ENCODE peak calls at places on chromosomes 2 and 18, in four cellular contexts. E is IMR-90, Z is heart left ventricle, O is tibial nerve. I is an unnamed sample.

GRCh38 chr2:239147376-239147775 is 253.4 kb downstream of the HDAC4 start:
- DNase-seq in E (no peak), Z (peak), O (no peak), I (no peak)

GRCh38 chr2:206423147-206423546 is 20.2 kb upstream of the ADAM23 start:
- DNase-seq in E (no peak), Z (no peak), O (no peak), I (no peak)

GRCh38 chr2:136281281-136282117 is 163.6 kb upstream of the CXCR4 start:
- DNase-seq in E (no peak), Z (no peak), O (no peak), I (no peak)

GRCh38 chr2:241636182-241636982 is 576 bp downstream of the THAP4 start:
- DNase-seq in E (peak), Z (peak), O (no peak), I (peak)

GRCh38 chr2:186891219-186891621 is 42.2 kb upstream of the ZSWIM2 start:
- DNase-seq in E (no peak), Z (no peak), O (no peak), I (no peak)

GRCh38 chr2:60331106-60331809 is 222.2 kb downstream of the BCL11A start:
- DNase-seq in E (no peak), Z (no peak), O (no peak), I (no peak)

GRCh38 chr2:226799976-226800940 is 638 bp upstream of the IRS1 start:
- DNase-seq in E (peak), Z (peak), O (no peak), I (no peak)

GRCh38 chr2:226690471-226691024 is 109.1 kb downstream of the IRS1 start:
- DNase-seq in E (peak), Z (peak), O (no peak), I (no peak)

GRCh38 chr2:28150994-28151393 is 241.7 kb upstream of the FOSL2 start:
- DNase-seq in E (no peak), Z (no peak), O (no peak), I (no peak)

GRCh38 chr18:68935686-68936085 is 137.8 kb downstream of the CCDC102B start:
- DNase-seq in E (no peak), Z (no peak), O (no peak), I (no peak)

GRCh38 chr18:79609021-79609461 is 70.6 kb upstream of the CTDP1 start:
- DNase-seq in E (no peak), Z (peak), O (no peak), I (no peak)

GRCh38 chr18:76654536-76654935 is 159.5 kb upstream of the ZNF516 start:
- DNase-seq in E (no peak), Z (no peak), O (no peak), I (no peak)

GRCh38 chr2:108640731-108641130 is 78.6 kb upstream of the RANBP2 start:
- DNase-seq in E (peak), Z (no peak), O (no peak), I (peak)

GRCh38 chr2:201126308-201127127 is 10.6 kb downstream of the CFLAR start:
- DNase-seq in E (peak), Z (no peak), O (no peak), I (no peak)

GRCh38 chr2:72993147-72993546 is 75.8 kb downstream of the EMX1 start:
- DNase-seq in E (peak), Z (no peak), O (no peak), I (peak)

GRCh38 chr18:26894426-26894825 is 28.9 kb upstream of the AQP4 start:
- DNase-seq in E (no peak), Z (no peak), O (no peak), I (no peak)

GRCh38 chr2:101829429-101829828 is 131.9 kb downstream of the MAP4K4 start:
- DNase-seq in E (no peak), Z (no peak), O (no peak), I (no peak)

GRCh38 chr18:50644807-50645206 is 84.9 kb downstream of the MAPK4 start:
- DNase-seq in E (no peak), Z (no peak), O (no peak), I (peak)

GRCh38 chr2:203802277-203803045 is 65.1 kb upstream of the CTLA4 start:
- DNase-seq in E (peak), Z (no peak), O (no peak), I (no peak)

GRCh38 chr2:122166820-122167219 is 411.4 kb downstream of the TSN start:
- DNase-seq in E (no peak), Z (no peak), O (no peak), I (no peak)

GRCh38 chr18:33914399-33914798 is 310.3 kb downstream of the NOL4 start:
- DNase-seq in E (no peak), Z (no peak), O (no peak), I (no peak)

GRCh38 chr18:31633416-31634330 is 42.0 kb downstream of the TTR start:
- DNase-seq in E (no peak), Z (no peak), O (no peak), I (no peak)

GRCh38 chr2:222292113-222292737 is 6.6 kb downstream of the PAX3 start:
- DNase-seq in E (no peak), Z (no peak), O (no peak), I (no peak)

GRCh38 chr2:120176526-120176925 is 46.7 kb downstream of the TMEM185B start:
- DNase-seq in E (no peak), Z (no peak), O (no peak), I (no peak)

GRCh38 chr2:120177973-120178372 is 45.2 kb downstream of the TMEM185B start:
- DNase-seq in E (no peak), Z (no peak), O (no peak), I (no peak)

GRCh38 chr2:120175000-120175581 is 48.1 kb downstream of the TMEM185B start:
- DNase-seq in E (peak), Z (no peak), O (no peak), I (peak)

GRCh38 chr2:120180066-120180465 is 43.1 kb downstream of the TMEM185B start:
- DNase-seq in E (no peak), Z (no peak), O (no peak), I (no peak)

GRCh38 chr2:120177011-120177621 is 46.1 kb downstream of the TMEM185B start:
- DNase-seq in E (no peak), Z (peak), O (no peak), I (no peak)
- TF ChIP-seq POLR2A in E (no peak), Z (no peak), O (no peak), I (no peak)

DNA sequence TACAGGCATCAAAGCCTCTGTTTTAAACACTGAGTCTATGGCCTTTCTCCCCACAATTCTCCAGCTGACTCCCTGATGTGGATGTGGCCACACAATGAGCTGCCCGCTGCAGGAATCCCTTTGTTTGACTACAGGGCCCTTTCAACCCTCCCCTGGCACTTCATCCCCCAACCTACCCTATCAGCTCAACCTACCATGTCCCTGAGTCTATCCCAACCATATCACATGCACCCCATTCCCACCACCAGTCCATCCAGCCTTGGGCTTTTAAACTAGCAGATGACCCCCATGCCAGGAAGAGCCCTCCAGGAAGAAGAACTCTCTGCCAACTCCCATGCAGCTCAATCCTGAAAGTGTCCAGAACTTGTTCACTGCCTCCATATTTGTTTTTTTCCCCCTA is 46.9 kb upstream of the TEX51 start:
- DNase-seq in E (no peak), Z (no peak), O (no peak), I (no peak)
- TF ChIP-seq POLR2A in E (no peak), Z (no peak), O (no peak), I (no peak)

GRCh38 chr2:184654945-184655344 is 56.6 kb downstream of the ZNF804A start:
- DNase-seq in E (peak), Z (no peak), O (no peak), I (no peak)
- TF ChIP-seq POLR2A in E (no peak), Z (no peak), O (no peak), I (no peak)

GRCh38 chr2:207624170-207625013 is 802 bp downstream of the METTL21A start:
- DNase-seq in E (peak), Z (peak), O (peak), I (peak)
- TF ChIP-seq POLR2A in E (peak), Z (no peak), O (peak), I (peak)

GRCh38 chr2:127017548-127017947 is 89.4 kb downstream of the BIN1 start:
- DNase-seq in E (no peak), Z (no peak), O (no peak), I (no peak)

GRCh38 chr2:127014630-127015029 is 92.3 kb downstream of the BIN1 start:
- DNase-seq in E (peak), Z (no peak), O (no peak), I (peak)

GRCh38 chr2:127014224-127014623 is 92.7 kb downstream of the BIN1 start:
- DNase-seq in E (no peak), Z (no peak), O (no peak), I (no peak)

GRCh38 chr2:127016329-127016728 is 90.6 kb downstream of the BIN1 start:
- DNase-seq in E (no peak), Z (no peak), O (no peak), I (no peak)

GRCh38 chr2:127015106-127015910 is 91.6 kb downstream of the BIN1 start:
- DNase-seq in E (no peak), Z (no peak), O (no peak), I (no peak)
- TF ChIP-seq POLR2A in E (peak), Z (no peak), O (no peak), I (no peak)

GRCh38 chr18:9113468-9114149 is 11.1 kb downstream of the NDUFV2 start:
- DNase-seq in E (no peak), Z (no peak), O (no peak), I (no peak)
- TF ChIP-seq POLR2A in E (no peak), Z (no peak), O (no peak), I (no peak)

DNA sequence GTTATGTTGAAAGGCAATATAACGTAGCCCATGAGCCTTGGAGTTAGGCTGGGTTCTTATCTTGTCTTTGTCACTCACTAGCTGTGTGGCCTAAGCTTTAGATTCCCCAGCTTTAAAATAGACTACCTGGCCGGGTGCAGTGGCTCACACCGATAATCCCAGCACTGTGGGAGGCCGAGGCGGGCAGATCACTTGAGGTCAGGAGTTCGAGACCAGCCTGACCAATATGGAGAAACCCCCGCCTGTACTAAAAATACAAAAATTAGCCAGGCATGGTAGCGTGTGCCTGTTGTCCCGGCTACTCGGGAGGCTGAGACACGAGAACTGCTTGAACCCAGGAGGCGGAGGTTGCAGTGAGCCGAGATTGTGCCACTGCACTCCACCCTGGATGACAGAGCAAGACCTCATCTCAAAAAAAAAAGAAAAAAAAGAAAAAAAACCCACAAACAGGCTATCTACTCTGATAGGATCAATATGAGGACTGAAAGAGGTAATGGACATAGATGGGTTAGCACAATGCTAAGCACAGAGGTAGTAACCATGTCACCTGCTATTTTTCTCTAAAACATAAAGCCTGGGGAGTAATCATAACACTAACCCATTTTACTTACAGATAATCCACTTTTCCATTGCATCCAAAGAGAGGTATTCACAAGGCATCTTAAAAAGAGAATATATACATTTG is 43.9 kb downstream of the NCKAP1 start:
- DNase-seq in E (no peak), Z (no peak), O (no peak), I (no peak)
- TF ChIP-seq POLR2A in E (no peak), Z (no peak), O (no peak), I (no peak)

DNA sequence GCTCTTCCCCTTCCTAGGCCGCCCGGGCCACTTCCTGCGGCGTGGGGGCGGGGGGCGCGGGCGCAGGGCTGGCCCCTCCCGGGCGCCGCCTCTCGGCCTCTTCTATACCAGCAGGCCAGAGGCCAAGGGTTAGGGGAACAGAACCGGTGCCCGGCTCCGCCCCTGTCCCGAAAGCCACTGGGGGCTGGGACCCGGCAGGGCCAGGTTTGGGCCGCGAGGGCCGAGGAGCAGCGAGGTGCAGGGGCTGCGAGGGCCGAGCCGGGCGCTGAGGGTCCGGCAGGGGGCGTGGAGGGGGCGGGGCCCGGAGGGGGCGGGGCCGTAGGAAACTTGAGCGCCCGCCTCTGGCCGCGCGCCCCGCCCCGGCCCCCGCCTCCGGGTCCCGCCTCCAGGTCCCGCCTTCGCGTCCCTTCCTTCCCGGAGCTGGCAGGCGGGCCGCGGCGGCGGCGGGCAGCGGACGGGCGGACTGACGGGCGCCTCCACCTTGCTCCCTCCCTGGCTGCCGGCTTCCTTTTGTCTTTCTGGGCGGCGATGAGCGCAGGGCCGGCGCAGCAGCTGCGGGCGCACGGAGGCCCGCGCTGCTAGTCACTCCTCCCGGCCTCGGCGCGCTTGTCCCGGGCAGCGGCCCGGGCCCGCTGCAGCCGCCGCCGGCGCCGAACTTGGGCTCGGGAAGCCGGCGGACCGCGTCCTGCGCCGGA is at the start of gene HPCAL1:
- DNase-seq in E (peak), Z (peak), O (peak), I (peak)
- TF ChIP-seq POLR2A in E (peak), Z (peak), O (peak), I (peak)